ENCODE peak calls at places on chromosomes 12 and 14, in eight cellular contexts. J, H, A, F, Z, V, O and S are unnamed samples.

GRCh38 chr14:44833376-44833775 is 128.4 kb downstream of the KLHL28 start:
- DNase-seq in Z (peak), A (no peak), O (no peak), F (peak), H (no peak), J (no peak), V (no peak), S (no peak)

GRCh38 chr12:91023326-91024004 is 18.7 kb upstream of the EPYC start:
- DNase-seq in J (no peak), V (no peak), H (no peak), F (no peak), O (no peak), Z (peak), A (no peak), S (no peak)

GRCh38 chr14:91835197-91835919 is 32.0 kb downstream of the TC2N start:
- DNase-seq in V (no peak), O (no peak), Z (no peak), F (no peak), A (peak), J (no peak), H (no peak), S (no peak)

GRCh38 chr14:50954811-50955372 is 10.6 kb upstream of the PYGL start:
- DNase-seq in H (no peak), F (peak), V (no peak), A (no peak), Z (peak), J (no peak), O (no peak), S (no peak)

GRCh38 chr12:47165934-47166333 is 86.2 kb upstream of the AMIGO2 start:
- DNase-seq in F (no peak), J (no peak), A (no peak), H (peak), Z (no peak), O (no peak), V (peak), S (no peak)

GRCh38 chr12:67442347-67442841 is 173.2 kb downstream of the CAND1 start:
- DNase-seq in V (peak), F (no peak), Z (no peak), J (no peak), A (no peak), O (no peak), H (no peak), S (peak)

GRCh38 chr14:72982146-72982708 is 44.7 kb downstream of the ZFYVE1 start:
- DNase-seq in J (no peak), A (no peak), H (no peak), Z (no peak), O (no peak), F (no peak), V (no peak), S (no peak)

GRCh38 chr14:70018713-70019201 is 139.5 kb downstream of the SMOC1 start:
- DNase-seq in Z (peak), A (peak), H (peak), F (no peak), O (no peak), J (peak), V (peak), S (no peak)

GRCh38 chr12:57983150-57983857 is 41.9 kb downstream of the ATP23 start:
- DNase-seq in O (no peak), F (no peak), V (no peak), J (no peak), Z (peak), H (no peak), A (no peak), S (no peak)

GRCh38 chr14:87131879-87132278 is 861.1 kb downstream of the GALC start:
- DNase-seq in F (no peak), V (no peak), A (no peak), Z (peak), J (no peak), O (no peak), H (no peak), S (peak)

GRCh38 chr12:91074851-91075250 is 17.0 kb upstream of the KERA start:
- DNase-seq in F (no peak), V (no peak), Z (no peak), A (no peak), J (no peak), H (no peak), O (no peak), S (no peak)

GRCh38 chr14:96192975-96193805 is 11.4 kb upstream of the BDKRB2 start:
- DNase-seq in J (no peak), V (no peak), O (no peak), H (no peak), F (no peak), Z (no peak), A (no peak), S (no peak)

GRCh38 chr14:64234877-64235651 is 59.1 kb downstream of the ESR2 start:
- DNase-seq in H (peak), A (no peak), O (no peak), Z (peak), V (no peak), F (no peak), J (peak), S (no peak)

GRCh38 chr14:81172353-81172752 is 48.4 kb downstream of the GTF2A1 start:
- DNase-seq in A (no peak), O (no peak), V (no peak), Z (peak), F (no peak), H (no peak), J (no peak), S (no peak)

GRCh38 chr12:91630906-91631305 is 448.3 kb upstream of the DCN start:
- DNase-seq in H (no peak), J (no peak), O (no peak), Z (no peak), V (no peak), F (no peak), A (no peak), S (no peak)

GRCh38 chr14:77043177-77043983 is 14.9 kb upstream of the IRF2BPL start:
- DNase-seq in A (no peak), F (no peak), O (no peak), J (no peak), V (peak), Z (peak), H (peak), S (no peak)

GRCh38 chr14:63852271-63852816 is 460 bp upstream of the SYNE2 start:
- DNase-seq in O (no peak), F (no peak), Z (peak), V (no peak), A (no peak), H (no peak), J (no peak), S (no peak)

GRCh38 chr12:110109037-110109836 is 14.9 kb upstream of the IFT81 start:
- DNase-seq in H (peak), J (peak), Z (peak), O (no peak), V (peak), A (peak), F (peak), S (peak)

GRCh38 chr12:110100315-110100970 is 23.7 kb upstream of the IFT81 start:
- DNase-seq in F (peak), Z (peak), H (peak), O (no peak), V (peak), A (peak), J (peak), S (peak)

GRCh38 chr14:100131181-100131580 is 28.3 kb downstream of the DEGS2 start:
- DNase-seq in V (no peak), Z (no peak), H (no peak), O (no peak), F (no peak), J (no peak), A (peak), S (no peak)

GRCh38 chr12:13075114-13075471 is 28.4 kb downstream of the GSG1 start:
- DNase-seq in V (no peak), H (no peak), J (no peak), O (no peak), A (no peak), F (no peak), Z (peak), S (no peak)

GRCh38 chr14:60257862-60258261 is 8.8 kb downstream of the PPM1A start:
- DNase-seq in F (no peak), H (no peak), Z (no peak), A (no peak), V (no peak), O (no peak), J (no peak), S (no peak)

GRCh38 chr14:54814076-54814475 is 88.5 kb downstream of the GCH1 start:
- DNase-seq in Z (no peak), O (no peak), J (no peak), V (no peak), H (no peak), A (no peak), F (no peak), S (no peak)

GRCh38 chr12:50057896-50058670 is 687 bp downstream of the ASIC1 start:
- DNase-seq in O (no peak), F (no peak), A (no peak), V (no peak), Z (no peak), H (no peak), J (no peak), S (no peak)

GRCh38 chr12:110744697-110745264 is 2.1 kb upstream of the PPP1CC start:
- DNase-seq in O (no peak), F (no peak), Z (no peak), V (no peak), J (no peak), A (peak), H (no peak), S (no peak)

GRCh38 chr14:74573421-74574091 is 38.5 kb downstream of the LTBP2 start:
- DNase-seq in J (no peak), A (no peak), H (no peak), V (no peak), Z (no peak), O (no peak), F (no peak), S (no peak)

GRCh38 chr12:12807970-12808702 is 5.0 kb upstream of the DDX47 start:
- DNase-seq in H (no peak), F (no peak), A (peak), J (peak), Z (peak), V (peak), O (peak), S (peak)

GRCh38 chr14:105439710-105440553 is 20.3 kb downstream of the MTA1 start:
- DNase-seq in H (no peak), O (no peak), F (peak), V (no peak), Z (no peak), A (no peak), J (no peak), S (no peak)
- TF ChIP-seq POLR2A in H (no peak), O (no peak), F (no peak), V (no peak), Z (no peak), A (no peak), J (no peak), S (no peak)

GRCh38 chr14:103551338-103551762 is 11.1 kb downstream of the BAG5 start:
- DNase-seq in A (no peak), H (peak), J (no peak), O (no peak), F (no peak), V (peak), Z (no peak), S (no peak)

GRCh38 chr14:103548463-103549351 is 13.8 kb downstream of the BAG5 start:
- DNase-seq in F (no peak), Z (no peak), J (no peak), O (no peak), H (no peak), A (no peak), V (no peak), S (no peak)

GRCh38 chr14:103550451-103551337 is 11.8 kb downstream of the BAG5 start:
- DNase-seq in V (peak), A (no peak), J (no peak), O (no peak), Z (no peak), H (no peak), F (no peak), S (no peak)

GRCh38 chr14:103547941-103548462 is 14.5 kb downstream of the BAG5 start:
- DNase-seq in V (no peak), O (no peak), A (no peak), Z (no peak), J (no peak), H (no peak), F (no peak), S (no peak)

GRCh38 chr14:103549361-103550311 is 12.8 kb downstream of the BAG5 start:
- DNase-seq in V (peak), H (no peak), F (no peak), A (no peak), Z (no peak), J (no peak), O (no peak), S (no peak)
- TF ChIP-seq CTCF in V (no peak), H (no peak), F (no peak), A (no peak), Z (no peak), J (no peak), O (no peak), S (no peak)

DNA sequence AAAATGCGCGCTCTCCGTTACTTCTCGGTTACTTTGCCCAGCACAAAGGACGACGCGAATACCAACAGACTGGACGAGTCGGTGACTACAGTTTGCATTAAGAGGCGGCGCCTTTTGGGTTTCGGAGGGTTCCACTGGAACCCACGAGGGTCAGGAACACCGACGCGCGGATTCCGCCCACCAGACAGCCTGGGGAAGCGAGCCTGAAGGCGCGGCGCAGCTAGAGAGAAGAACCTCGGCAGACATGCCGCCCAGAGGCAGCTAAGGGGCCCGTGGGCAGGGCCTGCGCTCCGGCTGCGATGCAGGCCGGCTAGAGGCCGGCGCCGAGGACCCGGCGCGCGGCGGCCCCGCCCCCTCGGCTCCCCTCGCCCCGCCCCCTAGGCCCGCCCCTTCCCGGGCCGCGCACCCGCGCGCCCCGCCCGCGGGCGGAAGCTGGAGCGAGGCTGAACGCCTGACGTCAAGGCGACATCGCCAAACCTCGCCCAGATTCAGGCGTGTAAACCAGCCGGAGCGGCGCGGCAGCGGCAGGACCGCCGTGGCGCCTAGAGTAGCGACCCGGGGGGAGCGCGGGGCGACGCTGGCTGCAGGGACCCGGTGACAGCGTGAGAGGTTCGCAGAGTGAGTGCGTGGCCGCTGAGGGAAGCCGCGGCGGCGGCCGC is at the start of gene RAP1B:
- DNase-seq in Z (peak), F (peak), O (peak), H (peak), J (peak), V (peak), A (peak), S (peak)
- TF ChIP-seq POLR2A in Z (peak), F (peak), O (peak), H (peak), J (peak), V (peak), A (no peak), S (peak)

GRCh38 chr14:32677381-32677780 is 261.3 kb upstream of the NPAS3 start:
- DNase-seq in F (no peak), H (no peak), V (no peak), J (no peak), A (no peak), O (no peak), Z (no peak), S (no peak)
- TF ChIP-seq CTCF in F (no peak), H (no peak), V (no peak), J (no peak), A (no peak), O (no peak), Z (no peak), S (no peak)

DNA sequence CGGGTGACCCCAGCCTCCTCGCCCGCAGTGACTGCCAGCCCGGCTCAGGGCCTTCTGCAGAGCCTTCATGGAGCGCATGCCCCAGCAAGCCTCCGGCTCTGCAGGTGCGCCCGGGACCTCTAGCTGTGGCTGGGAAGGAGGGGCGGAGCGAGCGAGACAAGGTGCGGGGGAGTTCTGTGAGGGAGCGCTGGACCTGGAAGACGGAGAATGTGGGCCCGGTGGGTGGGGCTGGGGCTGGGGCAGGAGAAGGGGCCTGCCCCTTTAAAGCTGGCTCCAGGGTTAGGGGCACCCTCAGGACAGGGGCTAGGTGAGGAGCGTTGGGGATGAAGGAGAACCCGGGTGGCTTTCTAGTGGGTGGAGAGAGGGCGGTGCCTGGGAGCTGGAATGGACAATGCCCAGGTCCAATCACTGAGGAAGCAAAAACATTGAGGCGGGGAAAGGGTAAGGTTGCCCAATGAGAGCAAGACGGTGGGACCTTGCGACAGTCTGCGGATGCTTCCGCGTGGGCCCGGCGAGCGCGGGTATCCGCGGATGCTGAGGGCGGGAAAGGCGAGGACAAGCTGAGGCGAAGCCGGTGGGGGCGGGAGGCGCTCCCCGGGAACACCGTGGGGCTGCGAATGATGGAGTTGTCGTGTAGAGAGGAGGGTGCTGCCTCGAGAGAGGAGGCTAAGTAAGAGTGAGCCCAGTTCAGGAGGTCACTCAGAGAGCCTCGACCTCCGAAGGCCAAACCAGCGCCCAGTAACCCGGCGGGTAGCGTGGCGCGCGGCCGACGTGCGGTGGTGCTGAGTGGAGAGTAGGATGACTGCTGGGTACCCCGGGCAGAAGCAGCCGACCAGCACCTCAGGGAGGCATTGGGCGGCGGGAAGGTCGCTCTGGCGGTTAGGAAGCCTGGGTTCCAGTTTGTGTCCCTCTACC is at the start of gene GLS2:
- DNase-seq in V (peak), Z (peak), O (no peak), A (peak), H (peak), J (peak), F (peak), S (peak)
- TF ChIP-seq POLR2A in V (no peak), Z (no peak), O (peak), A (no peak), H (no peak), J (no peak), F (peak), S (no peak)

GRCh38 chr14:22994762-22995275 is 12.5 kb upstream of the AJUBA start:
- DNase-seq in F (peak), V (no peak), Z (peak), O (no peak), A (no peak), J (peak), H (peak), S (no peak)
- TF ChIP-seq CTCF in F (peak), V (peak), Z (peak), O (peak), A (peak), J (peak), H (no peak), S (no peak)

GRCh38 chr12:14416658-14417057 is 51.2 kb downstream of the ATF7IP start:
- DNase-seq in A (no peak), J (no peak), F (no peak), V (no peak), O (no peak), H (no peak), Z (peak), S (no peak)

GRCh38 chr12:14408208-14408607 is 42.7 kb downstream of the ATF7IP start:
- DNase-seq in F (no peak), O (no peak), V (no peak), A (no peak), J (no peak), Z (peak), H (no peak), S (no peak)

GRCh38 chr12:14410177-14410576 is 44.7 kb downstream of the ATF7IP start:
- DNase-seq in J (no peak), O (no peak), V (no peak), A (no peak), H (no peak), Z (no peak), F (no peak), S (no peak)

GRCh38 chr12:14410841-14411569 is 45.5 kb downstream of the ATF7IP start:
- DNase-seq in V (no peak), Z (no peak), O (no peak), J (no peak), F (no peak), A (no peak), H (no peak), S (no peak)
- TF ChIP-seq POLR2A in V (no peak), Z (no peak), O (peak), J (no peak), F (no peak), A (no peak), H (no peak), S (no peak)

GRCh38 chr12:117113231-117113630 is 14.0 kb upstream of the TESC start:
- DNase-seq in Z (no peak), V (no peak), A (no peak), H (no peak), F (no peak), J (no peak), O (no peak), S (no peak)
- TF ChIP-seq CTCF in Z (no peak), V (no peak), A (no peak), H (no peak), F (no peak), J (no peak), O (no peak), S (no peak)